ENCODE peak calls at places on chromosomes 4 and X, in seven cellular contexts. Y, C, I, N, P, E and X are unnamed samples.

GRCh38 chr4:184937745-184938144 is 80.5 kb upstream of the HELT start:
- DNase-seq in Y (no peak), C (no peak), I (no peak), N (no peak), P (peak; percentile 4), E (no peak), X (peak; percentile 42)

GRCh38 chrX:39484669-39485068 is 613.1 kb downstream of the BCOR start:
- DNase-seq in Y (peak; percentile 19), C (no peak), I (no peak), N (no peak), P (peak; percentile 59), E (no peak), X (no peak)

GRCh38 chr4:43680416-43680815 is 768.2 kb downstream of the KCTD8 start:
- DNase-seq in Y (peak; percentile 66), C (no peak), I (no peak), N (no peak), P (no peak), E (no peak), X (no peak)

GRCh38 chr4:6205584-6205965 is 5.2 kb upstream of the JAKMIP1 start:
- DNase-seq in Y (no peak), C (no peak), I (no peak), N (no peak), P (no peak), E (no peak), X (no peak)

GRCh38 chr4:140088317-140088967 is 65.5 kb downstream of the MAML3 start:
- DNase-seq in Y (no peak), C (no peak), I (no peak), N (no peak), P (no peak), E (no peak), X (no peak)

GRCh38 chrX:154603438-154604430 is 15.3 kb downstream of the CTAG1B start:
- DNase-seq in Y (peak; percentile 3), C (no peak), I (peak; percentile 32), N (no peak), P (peak; percentile 87), E (peak; percentile 62), X (peak; percentile 90)

GRCh38 chrX:115344885-115345653 is 55.6 kb downstream of the LUZP4 start:
- DNase-seq in Y (peak; percentile 78), C (peak; percentile 65), I (peak; percentile 79), N (no peak), P (peak; percentile 93), E (peak; percentile 90), X (peak; percentile 95)

GRCh38 chr4:158139086-158139485 is 33.7 kb downstream of the GASK1B start:
- DNase-seq in Y (no peak), C (no peak), I (peak; percentile 47), N (no peak), P (no peak), E (no peak), X (peak; percentile 24)

GRCh38 chr4:173332021-173332487 is 2.1 kb downstream of the HMGB2 start:
- DNase-seq in Y (no peak), C (no peak), I (no peak), N (no peak), P (peak; percentile 9), E (peak; percentile 48), X (peak; percentile 41)

GRCh38 chr4:52641853-52642563 is 17.1 kb downstream of the USP46 start:
- DNase-seq in Y (no peak), C (no peak), I (peak; percentile 30), N (no peak), P (peak; percentile 28), E (peak; percentile 45), X (peak; percentile 56)

GRCh38 chr4:16140520-16141249 is 56.9 kb upstream of the PROM1 start:
- DNase-seq in Y (no peak), C (peak; percentile 1), I (peak; percentile 98), N (no peak), P (peak; percentile 46), E (peak; percentile 28), X (peak; percentile 95)

GRCh38 chrX:25011589-25012432 is 4.0 kb downstream of the ARX start:
- DNase-seq in Y (no peak), C (no peak), I (no peak), N (no peak), P (no peak), E (no peak), X (no peak)

GRCh38 chr4:53478671-53479456 is 101.4 kb downstream of the FIP1L1 start:
- DNase-seq in Y (no peak), C (no peak), I (peak; percentile 34), N (peak; percentile 14), P (peak; percentile 95), E (peak; percentile 81), X (peak; percentile 91)

GRCh38 chrX:50157545-50158125 is 43.2 kb downstream of the AKAP4 start:
- DNase-seq in Y (no peak), C (no peak), I (no peak), N (no peak), P (peak; percentile 41), E (no peak), X (peak; percentile 9)

GRCh38 chrX:71098302-71098701 is 2.7 kb downstream of the FOXO4 start:
- DNase-seq in Y (peak; percentile 56), C (peak; percentile 2), I (no peak), N (peak; percentile 86), P (peak; percentile 20), E (peak; percentile 10), X (no peak)